ENCODE peak calls at places on chromosome 5, in ten cellular contexts. K is iPS-NIHi11; B is stimulated activated CD4-positive, alpha-beta T cell treated with anti-CD3 and anti-CD28 coated beads, Interleukin-4, amount 100 ng/mL, for 1 hour; A is dorsolateral prefrontal cortex; F is posterior vena cava; M is CD4-positive, alpha-beta T cell; E is NCI-H460; L is RWPE1; G is EL; D is activated CD4-positive, CD25-positive, alpha-beta regulatory T cell treated with anti-CD3 and anti-CD28 coated beads, Interleukin-2, amount 50 U/mL, for 16 hours. O is an unnamed sample.

GRCh38 chr5:36870399-36871040 is 6.0 kb upstream of the NIPBL start:
- DNase-seq in B (no peak), E (peak; percentile 76), D (no peak), M (no peak), L (peak; percentile 69), F (no peak), G (peak; percentile 72), A (no peak), K (peak; percentile 55), O (peak; percentile 82)

GRCh38 chr5:163354685-163355084 is 82.7 kb upstream of the CCNG1 start:
- DNase-seq in K (no peak), A (no peak), E (no peak), D (no peak), B (no peak), F (no peak), L (no peak), M (no peak), G (no peak), O (no peak)

GRCh38 chr5:32545102-32545847 is 40.1 kb upstream of the SUB1 start:
- DNase-seq in A (no peak), E (no peak), G (no peak), B (no peak), L (no peak), D (no peak), F (no peak), M (no peak), K (no peak), O (no peak)

GRCh38 chr5:82277613-82277986 is 554 bp downstream of the RPS23 start:
- DNase-seq in A (no peak), L (no peak), E (no peak), M (no peak), F (no peak), K (no peak), D (no peak), B (peak; percentile 2), G (peak; percentile 10), O (no peak)

GRCh38 chr5:145752534-145752933 is 82.6 kb downstream of the PRELID2 start:
- DNase-seq in L (no peak), B (no peak), G (peak; percentile 34), M (no peak), F (no peak), K (no peak), A (no peak), E (no peak), D (no peak), O (no peak)

GRCh38 chr5:177003649-177004048 is 2.9 kb downstream of the UIMC1 start:
- DNase-seq in F (no peak), M (no peak), G (no peak), D (no peak), A (no peak), L (no peak), E (no peak), B (no peak), K (no peak), O (no peak)

GRCh38 chr5:13932561-13932960 is 11.9 kb downstream of the DNAH5 start:
- DNase-seq in G (no peak), B (no peak), M (no peak), D (no peak), K (no peak), L (peak; percentile 65), F (no peak), A (no peak), E (no peak), O (no peak)

GRCh38 chr5:111308951-111309350 is 84.8 kb downstream of the CAMK4 start:
- DNase-seq in D (no peak), L (no peak), E (no peak), G (no peak), F (no peak), B (no peak), K (peak; percentile 44), M (no peak), A (no peak), O (peak; percentile 21)

GRCh38 chr5:73822989-73823339 is 197.0 kb downstream of the ARHGEF28 start:
- DNase-seq in D (no peak), M (no peak), G (no peak), K (no peak), L (peak; percentile 57), E (no peak), F (no peak), B (no peak), A (no peak), O (no peak)

GRCh38 chr5:17400724-17401508 is 97.1 kb upstream of the TAF11L2 start:
- DNase-seq in K (no peak), F (no peak), A (no peak), L (no peak), G (no peak), D (no peak), M (no peak), B (no peak), E (no peak), O (no peak)

GRCh38 chr5:62671479-62671878 is 92.9 kb downstream of the LRRC70 start:
- DNase-seq in G (no peak), A (no peak), L (peak; percentile 18), B (no peak), M (no peak), F (no peak), K (no peak), D (no peak), E (no peak), O (no peak)

GRCh38 chr5:19853616-19854240 is 134.3 kb downstream of the CDH18 start:
- DNase-seq in D (no peak), F (no peak), M (no peak), G (peak; percentile 95), A (no peak), L (peak; percentile 4), E (no peak), B (no peak), K (no peak), O (no peak)

GRCh38 chr5:142110046-142110531 is 1.5 kb downstream of the NDFIP1 start:
- DNase-seq in L (peak; percentile 36), B (no peak), K (no peak), E (no peak), M (no peak), D (no peak), F (no peak), G (peak; percentile 31), A (no peak), O (no peak)

GRCh38 chr5:62783374-62784057 is 204.9 kb downstream of the LRRC70 start:
- DNase-seq in D (no peak), M (no peak), B (no peak), F (no peak), K (no peak), G (no peak), L (no peak), E (no peak), A (no peak), O (no peak)

GRCh38 chr5:54222336-54222735 is 88.0 kb downstream of the ARL15 start:
- DNase-seq in A (no peak), G (no peak), E (no peak), M (no peak), F (no peak), D (no peak), K (no peak), B (no peak), L (peak; percentile 13), O (no peak)

GRCh38 chr5:170162631-170163321 is 57.1 kb downstream of the FOXI1 start:
- DNase-seq in A (no peak), M (no peak), F (no peak), D (no peak), G (no peak), L (no peak), K (no peak), B (no peak), E (no peak), O (no peak)

GRCh38 chr5:35876922-35877321 is 20.2 kb downstream of the IL7R start:
- DNase-seq in G (peak; percentile 64), B (no peak), M (no peak), L (peak; percentile 77), K (no peak), F (no peak), D (no peak), A (no peak), E (no peak), O (peak; percentile 14)

GRCh38 chr5:17132444-17133083 is 84.9 kb upstream of the BASP1 start:
- DNase-seq in K (peak; percentile 54), L (peak; percentile 47), M (no peak), E (peak; percentile 50), B (no peak), G (peak; percentile 52), F (no peak), A (no peak), D (no peak), O (peak; percentile 53)

GRCh38 chr5:1497795-1498622 is 25.8 kb downstream of the LPCAT1 start:
- DNase-seq in D (no peak), F (no peak), M (no peak), A (peak; percentile 74), K (no peak), G (no peak), E (no peak), B (no peak), L (no peak), O (no peak)

GRCh38 chr5:7066471-7067235 is 329.3 kb upstream of the ADCY2 start:
- DNase-seq in M (no peak), E (no peak), F (no peak), K (no peak), A (no peak), L (no peak), G (no peak), B (no peak), D (no peak), O (no peak)

GRCh38 chr5:32325067-32325466 is 12.3 kb upstream of the MTMR12 start:
- DNase-seq in K (no peak), M (no peak), D (no peak), A (no peak), B (no peak), E (no peak), L (peak; percentile 11), F (no peak), G (no peak), O (no peak)

GRCh38 chr5:84437673-84438315 is 53.1 kb upstream of the EDIL3 start:
- DNase-seq in A (no peak), K (no peak), F (no peak), B (no peak), G (peak; percentile 60), E (no peak), L (peak; percentile 58), D (no peak), M (no peak), O (no peak)

GRCh38 chr5:42876375-42876844 is 64.7 kb upstream of the SELENOP start:
- DNase-seq in B (no peak), G (no peak), A (no peak), L (no peak), K (no peak), D (no peak), M (no peak), F (no peak), E (no peak), O (no peak)